ENCODE peak calls at places on chromosomes 16 and 17, in ten cellular contexts. B, Y, C, Q, Z, D, K, A, F and U are unnamed samples.

GRCh38 chr16:71709231-71709781 is 15.2 kb downstream of the PHLPP2 start:
- DNase-seq in B (no peak), Y (no peak), C (peak; percentile 82), Q (no peak), Z (peak; percentile 37), D (no peak), K (no peak), A (no peak), F (no peak), U (no peak)

GRCh38 chr16:81061307-81061640 is 15.8 kb downstream of the C16orf46 start:
- DNase-seq in B (no peak), Y (no peak), C (no peak), Q (no peak), Z (no peak), D (no peak), K (no peak), A (no peak), F (no peak), U (no peak)

GRCh38 chr17:40340880-40341807 is 23.4 kb downstream of the GJD3 start:
- DNase-seq in B (peak; percentile 98), Y (peak; percentile 98), C (peak; percentile 81), Q (peak; percentile 81), Z (peak; percentile 68), D (peak; percentile 60), K (peak; percentile 91), A (peak; percentile 90), F (peak; percentile 91), U (peak; percentile 90)

GRCh38 chr16:58655215-58655596 is 25.6 kb upstream of the CNOT1 start:
- DNase-seq in B (no peak), Y (no peak), C (no peak), Q (peak; percentile 43), Z (no peak), D (no peak), K (no peak), A (no peak), F (no peak), U (no peak)

GRCh38 chr16:48963306-48963705 is 318.3 kb downstream of the CBLN1 start:
- DNase-seq in B (no peak), Y (no peak), C (peak; percentile 77), Q (no peak), Z (no peak), D (no peak), K (no peak), A (no peak), F (no peak), U (no peak)

GRCh38 chr17:47935961-47936360 is 5.4 kb upstream of the PNPO start:
- DNase-seq in B (no peak), Y (no peak), C (peak; percentile 89), Q (no peak), Z (peak; percentile 78), D (no peak), K (no peak), A (no peak), F (no peak), U (no peak)

GRCh38 chr17:70622382-70623260 is 453.3 kb downstream of the KCNJ2 start:
- DNase-seq in B (no peak), Y (no peak), C (peak; percentile 43), Q (no peak), Z (peak; percentile 71), D (peak; percentile 62), K (peak; percentile 82), A (peak; percentile 79), F (peak; percentile 51), U (peak; percentile 64)

GRCh38 chr17:78745407-78746088 is 36.5 kb downstream of the CYTH1 start:
- DNase-seq in B (no peak), Y (no peak), C (peak; percentile 19), Q (no peak), Z (peak; percentile 72), D (peak; percentile 29), K (peak; percentile 80), A (peak; percentile 28), F (no peak), U (peak; percentile 27)

GRCh38 chr17:61413654-61414133 is 14.1 kb downstream of the TBX2 start:
- DNase-seq in B (peak; percentile 66), Y (peak; percentile 42), C (no peak), Q (no peak), Z (no peak), D (no peak), K (no peak), A (no peak), F (peak; percentile 28), U (no peak)

GRCh38 chr17:56866076-56866475 is 32.1 kb downstream of the DGKE start:
- DNase-seq in B (no peak), Y (no peak), C (no peak), Q (no peak), Z (no peak), D (no peak), K (no peak), A (no peak), F (no peak), U (no peak)

GRCh38 chr17:56867948-56868376 is 34.0 kb downstream of the DGKE start:
- DNase-seq in B (no peak), Y (no peak), C (peak; percentile 30), Q (no peak), Z (peak; percentile 2), D (no peak), K (no peak), A (no peak), F (no peak), U (no peak)

GRCh38 chr17:56863974-56864373 is 30.0 kb downstream of the DGKE start:
- DNase-seq in B (no peak), Y (no peak), C (no peak), Q (no peak), Z (no peak), D (peak; percentile 20), K (no peak), A (no peak), F (no peak), U (peak; percentile 44)

GRCh38 chr17:56868716-56869115 is 34.8 kb downstream of the DGKE start:
- DNase-seq in B (no peak), Y (no peak), C (no peak), Q (no peak), Z (no peak), D (no peak), K (no peak), A (no peak), F (no peak), U (no peak)

DNA sequence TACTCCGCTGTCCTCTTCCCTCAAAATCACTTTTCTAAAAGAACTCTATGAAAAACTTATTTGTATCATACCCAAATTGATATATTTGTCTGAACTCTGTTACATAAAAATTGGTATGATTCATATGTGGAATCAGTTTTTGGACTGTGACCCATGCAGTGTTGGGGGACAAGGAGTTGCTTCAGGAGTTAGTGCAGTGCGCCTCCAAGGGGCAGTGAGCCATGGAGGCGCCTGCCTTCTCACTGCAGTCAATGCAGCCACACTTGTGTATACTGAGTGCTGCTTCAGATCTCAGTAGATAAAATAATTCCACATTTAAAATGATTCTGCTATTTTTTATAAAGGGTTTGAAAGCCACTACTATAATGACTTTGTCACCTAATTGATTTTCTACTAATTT is 32.5 kb downstream of the DGKE start:
- DNase-seq in B (no peak), Y (no peak), C (no peak), Q (no peak), Z (peak; percentile 8), D (no peak), K (no peak), A (no peak), F (no peak), U (peak; percentile 8)
- TF ChIP-seq CTCF in B (no peak), Y (no peak), C (no peak), Q (no peak), Z (peak; percentile 26), D (no peak), K (peak; percentile 29), A (no peak), F (no peak), U (no peak)

DNA sequence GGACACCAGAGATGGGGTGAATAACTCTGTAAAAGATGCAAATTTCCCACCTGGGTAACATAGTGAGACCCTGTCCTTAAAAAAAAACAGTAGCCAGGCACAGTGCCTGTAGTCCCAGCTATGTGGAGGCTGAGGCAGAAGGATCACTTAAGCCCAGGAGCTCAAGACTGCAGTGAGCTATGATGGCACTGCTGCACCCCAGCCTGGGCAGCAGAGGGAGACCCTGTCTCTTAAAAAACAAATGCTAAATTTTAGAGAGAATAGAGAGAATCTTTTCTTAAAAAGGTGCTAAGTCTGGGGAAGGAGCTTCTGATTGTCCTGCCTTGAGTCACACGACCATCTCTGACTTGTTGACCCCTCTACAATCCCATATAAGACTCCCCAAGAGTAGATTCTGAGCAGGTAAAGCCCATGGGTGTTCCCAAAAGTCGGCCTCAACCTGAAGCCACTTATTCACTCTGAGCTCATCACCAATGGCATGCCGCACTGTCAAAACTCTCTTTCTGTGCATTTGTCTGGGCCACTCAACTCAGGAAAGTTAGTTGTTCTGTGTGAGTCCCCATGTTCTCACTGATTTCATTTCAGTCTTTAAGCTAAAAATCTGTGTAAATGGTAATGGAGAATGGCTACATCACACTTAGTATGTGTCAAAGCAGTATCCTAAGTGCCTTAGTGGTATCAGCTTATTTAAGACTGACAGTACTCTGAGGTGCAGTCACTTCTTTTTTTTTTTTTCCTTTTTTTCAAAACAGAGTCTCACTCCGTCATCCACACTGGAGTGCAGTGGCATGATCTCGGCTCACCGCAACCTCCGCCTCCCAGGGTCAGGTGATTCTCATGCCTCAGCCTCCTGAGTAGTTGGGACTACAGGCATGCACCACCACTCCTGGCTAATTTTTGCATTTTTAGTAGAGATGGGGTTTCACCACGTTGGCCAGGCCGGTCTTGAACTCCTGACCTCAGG is 41.6 kb downstream of the PRKCB start:
- DNase-seq in B (no peak), Y (no peak), C (no peak), Q (no peak), Z (no peak), D (no peak), K (no peak), A (no peak), F (no peak), U (no peak)
- TF ChIP-seq CTCF in B (no peak), Y (peak; percentile 6), C (no peak), Q (no peak), Z (no peak), D (no peak), K (peak; percentile 32), A (no peak), F (no peak), U (no peak)

DNA sequence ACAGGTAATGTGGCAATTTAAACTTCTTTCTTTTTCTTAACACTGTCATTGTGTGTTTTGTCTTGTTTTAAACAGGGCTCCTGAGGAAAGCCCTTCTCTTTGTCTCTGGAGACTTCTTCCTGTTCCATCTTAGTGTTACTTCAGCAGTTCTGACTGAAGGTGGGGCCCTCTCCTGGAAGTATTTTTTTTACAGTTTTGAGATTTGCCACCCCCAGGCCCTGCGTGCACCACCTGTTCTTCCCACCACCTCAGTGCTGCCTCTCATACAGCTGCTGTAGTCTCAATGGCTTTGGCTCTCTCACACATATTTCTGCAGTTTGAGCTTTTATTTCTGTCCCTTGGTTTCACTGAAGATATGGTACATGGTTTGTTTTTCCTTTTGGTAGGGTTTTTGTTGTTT is 52.5 kb upstream of the ALDH3A1 start:
- DNase-seq in B (no peak), Y (no peak), C (no peak), Q (no peak), Z (no peak), D (no peak), K (peak; percentile 12), A (no peak), F (no peak), U (no peak)
- TF ChIP-seq CTCF in B (no peak), Y (no peak), C (no peak), Q (no peak), Z (no peak), D (no peak), K (no peak), A (no peak), F (no peak), U (no peak)

DNA sequence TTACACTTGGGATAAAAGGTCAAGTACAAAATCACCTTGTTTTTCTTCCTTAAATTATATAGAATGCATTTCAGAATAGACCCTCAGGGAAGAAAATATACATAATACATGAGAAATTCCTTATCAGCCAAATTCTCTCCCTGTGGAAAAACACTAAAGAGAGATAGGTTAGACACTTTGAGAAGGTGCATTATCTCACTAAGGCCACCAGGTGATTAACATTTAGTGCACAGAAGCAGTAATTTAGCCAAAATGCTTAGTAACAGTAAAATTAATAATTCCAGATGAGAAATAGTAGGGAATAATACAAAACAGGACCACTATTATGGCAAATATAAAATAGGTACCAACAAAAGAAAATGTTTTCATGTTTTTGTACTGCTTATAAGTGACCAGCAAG is 185.3 kb upstream of the C17orf78 start:
- DNase-seq in B (no peak), Y (no peak), C (no peak), Q (no peak), Z (no peak), D (no peak), K (no peak), A (no peak), F (no peak), U (no peak)
- TF ChIP-seq CTCF in B (no peak), Y (no peak), C (peak; percentile 19), Q (no peak), Z (no peak), D (peak; percentile 50), K (peak; percentile 29), A (no peak), F (no peak), U (no peak)